ENCODE peak calls at places on chromosomes 12 and 14, in eight cellular contexts. A, L, Y, J, O, Q, I and H are unnamed samples. For H3K27me3, the result is how much of the 10 kb centered on the place peaks cover.

GRCh38 chr14:78022059-78022458 is 148.1 kb upstream of the NRXN3 start:
- DNase-seq in A (peak), L (no peak), Y (no peak), J (no peak), O (no peak), Q (peak), I (peak), H (peak)

GRCh38 chr14:91258021-91258618 is 13.6 kb upstream of the GPR68 start:
- DNase-seq in A (no peak), L (no peak), Y (no peak), J (peak), O (no peak), Q (no peak), I (peak), H (no peak)

GRCh38 chr14:24411468-24412454 is 13.0 kb downstream of the NYNRIN start:
- DNase-seq in A (no peak), L (no peak), Y (no peak), J (no peak), O (no peak), Q (peak), I (peak), H (peak)

GRCh38 chr12:105235299-105235746 is 651 bp downstream of the APPL2 start:
- DNase-seq in A (no peak), L (no peak), Y (no peak), J (no peak), O (no peak), Q (no peak), I (no peak), H (no peak)

GRCh38 chr12:104827587-104827986 is 130.5 kb downstream of the SLC41A2 start:
- DNase-seq in A (no peak), L (no peak), Y (no peak), J (no peak), O (no peak), Q (peak), I (no peak), H (no peak)

GRCh38 chr12:130826151-130826801 is 12.8 kb downstream of the STX2 start:
- DNase-seq in A (no peak), L (peak), Y (peak), J (no peak), O (peak), Q (peak), I (peak), H (peak)

GRCh38 chr14:51730094-51730493 is 78.4 kb downstream of the FRMD6 start:
- DNase-seq in A (no peak), L (no peak), Y (no peak), J (no peak), O (no peak), Q (no peak), I (no peak), H (no peak)

GRCh38 chr12:13889913-13890312 is 91.5 kb downstream of the GRIN2B start:
- DNase-seq in A (no peak), L (no peak), Y (no peak), J (no peak), O (no peak), Q (no peak), I (no peak), H (no peak)

GRCh38 chr12:12560587-12561304 is 1.9 kb downstream of the DUSP16 start:
- DNase-seq in A (no peak), L (peak), Y (no peak), J (peak), O (no peak), Q (peak), I (peak), H (peak)

GRCh38 chr12:45726594-45727300 is 2.8 kb upstream of the ARID2 start:
- DNase-seq in A (peak), L (peak), Y (peak), J (peak), O (peak), Q (peak), I (peak), H (peak)

GRCh38 chr14:30035361-30035760 is 107.7 kb upstream of the PRKD1 start:
- DNase-seq in A (no peak), L (no peak), Y (no peak), J (no peak), O (no peak), Q (no peak), I (no peak), H (no peak)

DNA sequence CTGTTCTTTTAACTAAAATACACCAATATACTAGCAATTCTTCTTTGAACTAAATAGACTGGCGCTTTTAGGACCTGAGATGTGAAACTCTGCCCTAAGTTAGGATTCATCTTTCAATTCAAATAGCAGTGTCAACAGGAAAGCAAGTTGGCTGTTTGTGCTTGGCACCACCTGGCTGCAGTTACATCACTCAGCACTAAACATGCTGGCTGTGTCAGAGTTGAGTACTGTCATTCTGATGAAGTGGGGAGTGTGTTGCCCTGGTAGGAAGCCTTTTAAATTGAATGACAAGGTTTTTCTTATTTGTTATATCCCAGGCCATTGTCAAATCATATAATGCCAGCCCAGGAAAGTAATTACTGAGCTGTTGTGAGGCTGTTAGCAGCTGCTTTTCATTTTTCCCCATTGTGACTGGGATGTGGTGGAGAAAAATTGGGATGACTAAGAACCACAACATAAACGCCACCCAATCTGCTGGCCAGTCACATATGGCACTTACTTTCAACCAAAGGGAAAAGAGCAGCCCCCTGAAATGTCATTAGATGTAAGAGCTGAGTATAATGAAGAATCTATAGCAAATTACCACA is 106.5 kb upstream of the PRKD1 start:
- DNase-seq in A (no peak), L (no peak), Y (no peak), J (no peak), O (no peak), Q (peak), I (no peak), H (no peak)
- TF ChIP-seq CTCF in A (no peak), L (no peak), Y (no peak), J (no peak), O (no peak), Q (peak), I (no peak), H (no peak)

GRCh38 chr14:36505892-36506731 is 13.9 kb downstream of the NKX2-1 start:
- DNase-seq in A (no peak), L (no peak), Y (peak), J (no peak), O (no peak), Q (peak), I (no peak), H (no peak)
- H3K27me3 ChIP-seq in A (half or more), L (half or more), Y (under half), J (half or more), O (half or more), Q (half or more), I (half or more), H (under half)

GRCh38 chr12:123390415-123391093 is 6.6 kb downstream of the KMT5A start:
- DNase-seq in A (no peak), L (no peak), Y (no peak), J (no peak), O (no peak), Q (no peak), I (no peak), H (no peak)

GRCh38 chr12:123389560-123390351 is 5.8 kb downstream of the KMT5A start:
- DNase-seq in A (no peak), L (no peak), Y (peak), J (no peak), O (peak), Q (peak), I (no peak), H (peak)

GRCh38 chr12:123388948-123389559 is 5.1 kb downstream of the KMT5A start:
- DNase-seq in A (no peak), L (no peak), Y (peak), J (no peak), O (no peak), Q (peak), I (no peak), H (peak)

GRCh38 chr12:123387508-123388217 is 3.7 kb downstream of the KMT5A start:
- DNase-seq in A (no peak), L (no peak), Y (no peak), J (no peak), O (no peak), Q (peak), I (no peak), H (no peak)

GRCh38 chr12:123388218-123388947 is 4.5 kb downstream of the KMT5A start:
- DNase-seq in A (peak), L (peak), Y (peak), J (peak), O (peak), Q (peak), I (peak), H (peak)
- TF ChIP-seq CTCF in A (peak), L (no peak), Y (no peak), J (no peak), O (no peak), Q (no peak), I (no peak), H (no peak)

DNA sequence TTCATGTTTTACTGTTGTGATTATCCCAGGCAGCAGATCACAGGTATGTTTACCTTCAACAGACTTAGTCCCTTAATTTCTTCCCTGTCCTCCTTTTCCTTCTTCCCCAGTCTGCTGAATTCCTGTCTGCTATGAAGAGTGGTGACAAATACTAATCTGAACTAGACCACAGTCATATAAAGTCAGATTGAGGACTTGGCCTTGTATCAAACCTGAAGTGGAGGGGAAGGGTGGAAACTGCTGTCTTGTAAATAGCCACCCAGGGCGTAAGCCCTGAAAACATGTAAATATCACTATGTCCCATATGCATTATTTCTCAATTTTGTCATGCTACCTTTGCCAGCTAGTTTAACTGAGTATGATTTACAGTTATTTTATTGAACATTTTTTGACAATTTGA is 368.0 kb downstream of the CCDC91 start:
- DNase-seq in A (no peak), L (no peak), Y (no peak), J (no peak), O (no peak), Q (no peak), I (no peak), H (no peak)
- H3K27me3 ChIP-seq in A (under half), L (under half), Y (under half), J (under half), O (under half), Q (under half), I (under half), H (under half)

GRCh38 chr14:45907782-45908181 is 654.8 kb upstream of the MIS18BP1 start:
- DNase-seq in A (no peak), L (no peak), Y (no peak), J (no peak), O (no peak), Q (no peak), I (no peak), H (no peak)
- TF ChIP-seq CTCF in A (no peak), L (no peak), Y (no peak), J (no peak), O (no peak), Q (no peak), I (no peak), H (no peak)

DNA sequence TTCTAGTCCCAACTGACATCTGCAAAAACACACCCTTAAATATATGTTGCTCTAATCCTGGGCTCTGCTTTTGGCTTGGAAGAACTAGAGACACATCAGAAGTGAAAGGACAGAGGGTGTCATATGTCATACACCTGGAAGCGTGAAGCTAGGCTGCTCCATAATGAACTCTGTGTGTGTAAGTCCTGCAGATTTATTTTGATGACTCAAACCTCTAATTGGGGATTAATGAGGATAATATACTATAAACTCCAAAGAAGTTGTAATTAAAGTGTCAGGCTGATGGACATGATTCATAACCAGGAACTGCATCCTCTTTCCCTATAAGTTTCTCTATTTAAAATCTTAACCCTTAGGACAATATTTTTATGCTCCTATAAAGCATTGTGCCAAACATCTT is 4.4 kb upstream of the KCNK10 start:
- DNase-seq in A (no peak), L (no peak), Y (no peak), J (no peak), O (no peak), Q (no peak), I (no peak), H (no peak)
- H3K27me3 ChIP-seq in A (under half), L (under half), Y (under half), J (under half), O (half or more), Q (half or more), I (half or more), H (under half)

GRCh38 chr14:99274346-99275221 is 2.6 kb upstream of the BCL11B start:
- DNase-seq in A (no peak), L (no peak), Y (peak), J (no peak), O (no peak), Q (peak), I (peak), H (no peak)
- TF ChIP-seq CTCF in A (no peak), L (no peak), Y (no peak), J (no peak), O (no peak), Q (peak), I (peak), H (no peak)